ENCODE peak calls at places on chromosomes 13 and 19, in six cellular contexts. One of them, this sample, is unnamed.

GRCh38 chr13:26605845-26606244 is 48.4 kb downstream of the WASF3 start:
- DNase-seq in stimulated activated CD8-positive, alpha-beta memory T cell treated with anti-CD3 and anti-CD28 coated beads, Interleukin-12 subunit alpha, Interleukin-12 subunit beta, amount 100 ng/mL, for 4 hours: no peak
- DNase-seq in pons: no peak
- DNase-seq in foreskin fibroblast: no peak
- DNase-seq in stimulated activated CD4-positive, alpha-beta T cell treated with anti-CD3 and anti-CD28 coated beads, Interleukin-1b, Interleukin-23, amount 100 ng/mL, for 48 hours: no peak
- DNase-seq in KG1: no peak
- DNase-seq in this sample: no peak

GRCh38 chr13:33633701-33634525 is 184.0 kb upstream of the RFC3 start:
- DNase-seq in pons: peak
- DNase-seq in stimulated activated CD4-positive, alpha-beta T cell treated with anti-CD3 and anti-CD28 coated beads, Interleukin-1b, Interleukin-23, amount 100 ng/mL, for 48 hours: no peak
- DNase-seq in stimulated activated CD8-positive, alpha-beta memory T cell treated with anti-CD3 and anti-CD28 coated beads, Interleukin-12 subunit alpha, Interleukin-12 subunit beta, amount 100 ng/mL, for 4 hours: no peak
- DNase-seq in KG1: no peak
- DNase-seq in foreskin fibroblast: peak
- DNase-seq in this sample: no peak

GRCh38 chr19:43552616-43553015 is 19.6 kb downstream of the ZNF575 start:
- DNase-seq in stimulated activated CD8-positive, alpha-beta memory T cell treated with anti-CD3 and anti-CD28 coated beads, Interleukin-12 subunit alpha, Interleukin-12 subunit beta, amount 100 ng/mL, for 4 hours: no peak
- DNase-seq in foreskin fibroblast: no peak
- DNase-seq in stimulated activated CD4-positive, alpha-beta T cell treated with anti-CD3 and anti-CD28 coated beads, Interleukin-1b, Interleukin-23, amount 100 ng/mL, for 48 hours: no peak
- DNase-seq in KG1: no peak
- DNase-seq in pons: no peak
- DNase-seq in this sample: no peak

GRCh38 chr19:39768811-39769210 is 9.8 kb upstream of the LEUTX start:
- DNase-seq in foreskin fibroblast: no peak
- DNase-seq in stimulated activated CD4-positive, alpha-beta T cell treated with anti-CD3 and anti-CD28 coated beads, Interleukin-1b, Interleukin-23, amount 100 ng/mL, for 48 hours: no peak
- DNase-seq in pons: no peak
- DNase-seq in stimulated activated CD8-positive, alpha-beta memory T cell treated with anti-CD3 and anti-CD28 coated beads, Interleukin-12 subunit alpha, Interleukin-12 subunit beta, amount 100 ng/mL, for 4 hours: no peak
- DNase-seq in KG1: no peak
- DNase-seq in this sample: no peak

GRCh38 chr19:28873301-28873700 is 339.6 kb downstream of the UQCRFS1 start:
- DNase-seq in stimulated activated CD8-positive, alpha-beta memory T cell treated with anti-CD3 and anti-CD28 coated beads, Interleukin-12 subunit alpha, Interleukin-12 subunit beta, amount 100 ng/mL, for 4 hours: no peak
- DNase-seq in stimulated activated CD4-positive, alpha-beta T cell treated with anti-CD3 and anti-CD28 coated beads, Interleukin-1b, Interleukin-23, amount 100 ng/mL, for 48 hours: no peak
- DNase-seq in KG1: no peak
- DNase-seq in pons: no peak
- DNase-seq in foreskin fibroblast: no peak
- DNase-seq in this sample: no peak

GRCh38 chr13:42880241-42880640 is 98.9 kb downstream of the FAM216B start:
- DNase-seq in stimulated activated CD4-positive, alpha-beta T cell treated with anti-CD3 and anti-CD28 coated beads, Interleukin-1b, Interleukin-23, amount 100 ng/mL, for 48 hours: no peak
- DNase-seq in pons: no peak
- DNase-seq in stimulated activated CD8-positive, alpha-beta memory T cell treated with anti-CD3 and anti-CD28 coated beads, Interleukin-12 subunit alpha, Interleukin-12 subunit beta, amount 100 ng/mL, for 4 hours: no peak
- DNase-seq in KG1: no peak
- DNase-seq in foreskin fibroblast: no peak
- DNase-seq in this sample: no peak

GRCh38 chr19:3945838-3946237 is 13.0 kb downstream of the NMRK2 start:
- DNase-seq in foreskin fibroblast: peak
- DNase-seq in pons: no peak
- DNase-seq in stimulated activated CD4-positive, alpha-beta T cell treated with anti-CD3 and anti-CD28 coated beads, Interleukin-1b, Interleukin-23, amount 100 ng/mL, for 48 hours: no peak
- DNase-seq in KG1: no peak
- DNase-seq in stimulated activated CD8-positive, alpha-beta memory T cell treated with anti-CD3 and anti-CD28 coated beads, Interleukin-12 subunit alpha, Interleukin-12 subunit beta, amount 100 ng/mL, for 4 hours: no peak
- DNase-seq in this sample: no peak

GRCh38 chr13:37747071-37747612 is 122.4 kb downstream of the TRPC4 start:
- DNase-seq in KG1: no peak
- DNase-seq in foreskin fibroblast: peak
- DNase-seq in stimulated activated CD8-positive, alpha-beta memory T cell treated with anti-CD3 and anti-CD28 coated beads, Interleukin-12 subunit alpha, Interleukin-12 subunit beta, amount 100 ng/mL, for 4 hours: no peak
- DNase-seq in pons: no peak
- DNase-seq in stimulated activated CD4-positive, alpha-beta T cell treated with anti-CD3 and anti-CD28 coated beads, Interleukin-1b, Interleukin-23, amount 100 ng/mL, for 48 hours: no peak
- DNase-seq in this sample: no peak

GRCh38 chr19:17394891-17395415 is 957 bp upstream of the CCDC194 start:
- DNase-seq in stimulated activated CD4-positive, alpha-beta T cell treated with anti-CD3 and anti-CD28 coated beads, Interleukin-1b, Interleukin-23, amount 100 ng/mL, for 48 hours: peak
- DNase-seq in foreskin fibroblast: peak
- DNase-seq in pons: no peak
- DNase-seq in KG1: no peak
- DNase-seq in stimulated activated CD8-positive, alpha-beta memory T cell treated with anti-CD3 and anti-CD28 coated beads, Interleukin-12 subunit alpha, Interleukin-12 subunit beta, amount 100 ng/mL, for 4 hours: no peak
- DNase-seq in this sample: peak

GRCh38 chr13:31631716-31632115 is 107.6 kb upstream of the RXFP2 start:
- DNase-seq in stimulated activated CD8-positive, alpha-beta memory T cell treated with anti-CD3 and anti-CD28 coated beads, Interleukin-12 subunit alpha, Interleukin-12 subunit beta, amount 100 ng/mL, for 4 hours: no peak
- DNase-seq in KG1: no peak
- DNase-seq in pons: no peak
- DNase-seq in foreskin fibroblast: no peak
- DNase-seq in stimulated activated CD4-positive, alpha-beta T cell treated with anti-CD3 and anti-CD28 coated beads, Interleukin-1b, Interleukin-23, amount 100 ng/mL, for 48 hours: no peak
- DNase-seq in this sample: no peak

GRCh38 chr19:7869910-7870511 is 4.2 kb downstream of the PRR36 start:
- DNase-seq in stimulated activated CD4-positive, alpha-beta T cell treated with anti-CD3 and anti-CD28 coated beads, Interleukin-1b, Interleukin-23, amount 100 ng/mL, for 48 hours: peak
- DNase-seq in foreskin fibroblast: peak
- DNase-seq in pons: no peak
- DNase-seq in stimulated activated CD8-positive, alpha-beta memory T cell treated with anti-CD3 and anti-CD28 coated beads, Interleukin-12 subunit alpha, Interleukin-12 subunit beta, amount 100 ng/mL, for 4 hours: no peak
- DNase-seq in KG1: no peak
- DNase-seq in this sample: peak

GRCh38 chr13:31223640-31224039 is 23.9 kb downstream of the B3GLCT start:
- DNase-seq in stimulated activated CD4-positive, alpha-beta T cell treated with anti-CD3 and anti-CD28 coated beads, Interleukin-1b, Interleukin-23, amount 100 ng/mL, for 48 hours: no peak
- DNase-seq in pons: no peak
- DNase-seq in KG1: no peak
- DNase-seq in foreskin fibroblast: no peak
- DNase-seq in stimulated activated CD8-positive, alpha-beta memory T cell treated with anti-CD3 and anti-CD28 coated beads, Interleukin-12 subunit alpha, Interleukin-12 subunit beta, amount 100 ng/mL, for 4 hours: no peak
- DNase-seq in this sample: no peak

GRCh38 chr13:110442946-110443632 is 118.4 kb downstream of the RAB20 start:
- DNase-seq in foreskin fibroblast: peak
- DNase-seq in stimulated activated CD4-positive, alpha-beta T cell treated with anti-CD3 and anti-CD28 coated beads, Interleukin-1b, Interleukin-23, amount 100 ng/mL, for 48 hours: no peak
- DNase-seq in pons: no peak
- DNase-seq in stimulated activated CD8-positive, alpha-beta memory T cell treated with anti-CD3 and anti-CD28 coated beads, Interleukin-12 subunit alpha, Interleukin-12 subunit beta, amount 100 ng/mL, for 4 hours: no peak
- DNase-seq in KG1: no peak
- DNase-seq in this sample: no peak

GRCh38 chr19:3852614-3853254 is 16.1 kb downstream of the ZFR2 start:
- DNase-seq in foreskin fibroblast: peak
- DNase-seq in KG1: peak
- DNase-seq in stimulated activated CD4-positive, alpha-beta T cell treated with anti-CD3 and anti-CD28 coated beads, Interleukin-1b, Interleukin-23, amount 100 ng/mL, for 48 hours: no peak
- DNase-seq in pons: no peak
- DNase-seq in stimulated activated CD8-positive, alpha-beta memory T cell treated with anti-CD3 and anti-CD28 coated beads, Interleukin-12 subunit alpha, Interleukin-12 subunit beta, amount 100 ng/mL, for 4 hours: peak
- DNase-seq in this sample: no peak

GRCh38 chr19:5772416-5772815 is 12.1 kb downstream of the PRR22 start:
- DNase-seq in stimulated activated CD4-positive, alpha-beta T cell treated with anti-CD3 and anti-CD28 coated beads, Interleukin-1b, Interleukin-23, amount 100 ng/mL, for 48 hours: no peak
- DNase-seq in pons: no peak
- DNase-seq in KG1: no peak
- DNase-seq in foreskin fibroblast: no peak
- DNase-seq in stimulated activated CD8-positive, alpha-beta memory T cell treated with anti-CD3 and anti-CD28 coated beads, Interleukin-12 subunit alpha, Interleukin-12 subunit beta, amount 100 ng/mL, for 4 hours: no peak
- DNase-seq in this sample: no peak

GRCh38 chr13:57632276-57633140 is 964 bp downstream of the PCDH17 start:
- DNase-seq in KG1: no peak
- DNase-seq in stimulated activated CD8-positive, alpha-beta memory T cell treated with anti-CD3 and anti-CD28 coated beads, Interleukin-12 subunit alpha, Interleukin-12 subunit beta, amount 100 ng/mL, for 4 hours: no peak
- DNase-seq in foreskin fibroblast: peak
- DNase-seq in stimulated activated CD4-positive, alpha-beta T cell treated with anti-CD3 and anti-CD28 coated beads, Interleukin-1b, Interleukin-23, amount 100 ng/mL, for 48 hours: no peak
- DNase-seq in pons: no peak
- DNase-seq in this sample: peak

GRCh38 chr13:49641810-49642291 is 13.5 kb downstream of the ARL11 start:
- DNase-seq in KG1: no peak
- DNase-seq in pons: peak
- DNase-seq in stimulated activated CD4-positive, alpha-beta T cell treated with anti-CD3 and anti-CD28 coated beads, Interleukin-1b, Interleukin-23, amount 100 ng/mL, for 48 hours: no peak
- DNase-seq in stimulated activated CD8-positive, alpha-beta memory T cell treated with anti-CD3 and anti-CD28 coated beads, Interleukin-12 subunit alpha, Interleukin-12 subunit beta, amount 100 ng/mL, for 4 hours: no peak
- DNase-seq in foreskin fibroblast: peak
- DNase-seq in this sample: peak

GRCh38 chr13:23889598-23890224 is 511 bp upstream of the MIPEP start:
- DNase-seq in stimulated activated CD8-positive, alpha-beta memory T cell treated with anti-CD3 and anti-CD28 coated beads, Interleukin-12 subunit alpha, Interleukin-12 subunit beta, amount 100 ng/mL, for 4 hours: no peak
- DNase-seq in pons: peak
- DNase-seq in stimulated activated CD4-positive, alpha-beta T cell treated with anti-CD3 and anti-CD28 coated beads, Interleukin-1b, Interleukin-23, amount 100 ng/mL, for 48 hours: no peak
- DNase-seq in KG1: no peak
- DNase-seq in foreskin fibroblast: peak
- DNase-seq in this sample: no peak

GRCh38 chr19:991932-992669 is 8.0 kb downstream of the WDR18 start:
- DNase-seq in pons: no peak
- DNase-seq in KG1: no peak
- DNase-seq in foreskin fibroblast: no peak
- DNase-seq in stimulated activated CD8-positive, alpha-beta memory T cell treated with anti-CD3 and anti-CD28 coated beads, Interleukin-12 subunit alpha, Interleukin-12 subunit beta, amount 100 ng/mL, for 4 hours: no peak
- DNase-seq in stimulated activated CD4-positive, alpha-beta T cell treated with anti-CD3 and anti-CD28 coated beads, Interleukin-1b, Interleukin-23, amount 100 ng/mL, for 48 hours: no peak
- DNase-seq in this sample: no peak

GRCh38 chr13:93169980-93170379 is 56.6 kb upstream of the GPC6 start:
- DNase-seq in KG1: no peak
- DNase-seq in pons: no peak
- DNase-seq in foreskin fibroblast: peak
- DNase-seq in stimulated activated CD4-positive, alpha-beta T cell treated with anti-CD3 and anti-CD28 coated beads, Interleukin-1b, Interleukin-23, amount 100 ng/mL, for 48 hours: peak
- DNase-seq in stimulated activated CD8-positive, alpha-beta memory T cell treated with anti-CD3 and anti-CD28 coated beads, Interleukin-12 subunit alpha, Interleukin-12 subunit beta, amount 100 ng/mL, for 4 hours: no peak
- DNase-seq in this sample: no peak

GRCh38 chr19:7099597-7099921 is 30.1 kb downstream of the ZNF557 start:
- DNase-seq in pons: no peak
- DNase-seq in stimulated activated CD4-positive, alpha-beta T cell treated with anti-CD3 and anti-CD28 coated beads, Interleukin-1b, Interleukin-23, amount 100 ng/mL, for 48 hours: no peak
- DNase-seq in foreskin fibroblast: no peak
- DNase-seq in KG1: no peak
- DNase-seq in stimulated activated CD8-positive, alpha-beta memory T cell treated with anti-CD3 and anti-CD28 coated beads, Interleukin-12 subunit alpha, Interleukin-12 subunit beta, amount 100 ng/mL, for 4 hours: no peak
- DNase-seq in this sample: no peak

GRCh38 chr19:45137179-45137761 is 23.5 kb downstream of the NKPD1 start:
- DNase-seq in KG1: no peak
- DNase-seq in stimulated activated CD8-positive, alpha-beta memory T cell treated with anti-CD3 and anti-CD28 coated beads, Interleukin-12 subunit alpha, Interleukin-12 subunit beta, amount 100 ng/mL, for 4 hours: no peak
- DNase-seq in foreskin fibroblast: no peak
- DNase-seq in stimulated activated CD4-positive, alpha-beta T cell treated with anti-CD3 and anti-CD28 coated beads, Interleukin-1b, Interleukin-23, amount 100 ng/mL, for 48 hours: no peak
- DNase-seq in pons: no peak
- DNase-seq in this sample: no peak

GRCh38 chr19:16467581-16467980 is 4.2 kb downstream of the EPS15L1 start:
- DNase-seq in foreskin fibroblast: no peak
- DNase-seq in stimulated activated CD4-positive, alpha-beta T cell treated with anti-CD3 and anti-CD28 coated beads, Interleukin-1b, Interleukin-23, amount 100 ng/mL, for 48 hours: no peak
- DNase-seq in stimulated activated CD8-positive, alpha-beta memory T cell treated with anti-CD3 and anti-CD28 coated beads, Interleukin-12 subunit alpha, Interleukin-12 subunit beta, amount 100 ng/mL, for 4 hours: no peak
- DNase-seq in pons: no peak
- DNase-seq in KG1: no peak
- DNase-seq in this sample: no peak

GRCh38 chr19:42091300-42092266 is 15.6 kb downstream of the ZNF574 start:
- DNase-seq in KG1: no peak
- DNase-seq in foreskin fibroblast: peak
- DNase-seq in stimulated activated CD4-positive, alpha-beta T cell treated with anti-CD3 and anti-CD28 coated beads, Interleukin-1b, Interleukin-23, amount 100 ng/mL, for 48 hours: no peak
- DNase-seq in pons: no peak
- DNase-seq in stimulated activated CD8-positive, alpha-beta memory T cell treated with anti-CD3 and anti-CD28 coated beads, Interleukin-12 subunit alpha, Interleukin-12 subunit beta, amount 100 ng/mL, for 4 hours: no peak
- DNase-seq in this sample: no peak